ENCODE peak calls at places on chromosomes 12 and 14, in six cellular contexts. T is HT1080, F is Calu3, E is fibroblast of the conjunctiva, V is caudate nucleus, C is right cardiac atrium. S is an unnamed sample.

GRCh38 chr14:53613404-53614253 is 343.0 kb downstream of the BMP4 start:
- DNase-seq in C (no peak), V (no peak), E (no peak), F (peak), T (peak), S (no peak)

GRCh38 chr14:59482471-59483331 is 1.5 kb downstream of the L3HYPDH start:
- DNase-seq in E (peak), C (peak), V (no peak), F (peak), T (peak), S (peak)

GRCh38 chr12:107395817-107396216 is 289.8 kb upstream of the PWP1 start:
- DNase-seq in C (no peak), V (no peak), F (no peak), E (no peak), T (no peak), S (no peak)

GRCh38 chr14:52048641-52049204 is 20.1 kb downstream of the NID2 start:
- DNase-seq in E (no peak), C (peak), T (peak), V (no peak), F (no peak), S (no peak)

GRCh38 chr12:120117961-120118709 is 1.6 kb upstream of the RAB35 start:
- DNase-seq in C (no peak), V (no peak), E (no peak), F (peak), T (peak), S (no peak)

GRCh38 chr12:47244730-47245285 is 165.0 kb upstream of the AMIGO2 start:
- DNase-seq in V (no peak), C (no peak), T (no peak), E (no peak), F (no peak), S (no peak)

GRCh38 chr12:119157528-119157927 is 21.2 kb upstream of the HSPB8 start:
- DNase-seq in E (no peak), C (peak), V (no peak), F (no peak), T (no peak), S (no peak)

GRCh38 chr12:30692470-30692869 is 3.2 kb downstream of the IPO8 start:
- DNase-seq in V (no peak), E (no peak), T (no peak), C (no peak), F (no peak), S (no peak)

GRCh38 chr14:54353266-54353665 is 43.5 kb upstream of the CDKN3 start:
- DNase-seq in E (no peak), F (no peak), V (no peak), T (no peak), C (no peak), S (no peak)

GRCh38 chr12:12182926-12183325 is 83.9 kb downstream of the LRP6 start:
- DNase-seq in F (peak), E (no peak), V (no peak), T (peak), C (no peak), S (peak)

GRCh38 chr14:89372156-89372555 is 44.9 kb downstream of the FOXN3 start:
- DNase-seq in T (no peak), V (no peak), E (no peak), F (no peak), C (no peak), S (no peak)

GRCh38 chr14:75123991-75124390 is 2.9 kb downstream of the NEK9 start:
- DNase-seq in F (peak), V (no peak), T (peak), E (no peak), C (peak), S (peak)

GRCh38 chr12:64083285-64084210 is 138.5 kb downstream of the KICS2 start:
- DNase-seq in T (no peak), C (peak), F (no peak), V (no peak), E (peak), S (peak)

GRCh38 chr14:68820999-68821683 is 28.3 kb upstream of the ZFP36L1 start:
- DNase-seq in C (no peak), V (no peak), F (no peak), T (no peak), E (no peak), S (no peak)

GRCh38 chr14:71148627-71149026 is 241.4 kb downstream of the PCNX1 start:
- DNase-seq in V (no peak), T (no peak), E (no peak), F (no peak), C (no peak), S (no peak)

GRCh38 chr14:29236401-29236800 is 469.8 kb downstream of the FOXG1 start:
- DNase-seq in E (no peak), F (no peak), V (no peak), T (no peak), C (no peak), S (no peak)

GRCh38 chr14:74934476-74935339 is 11.6 kb upstream of the RPS6KL1 start:
- DNase-seq in E (no peak), F (no peak), T (no peak), V (no peak), C (peak), S (peak)

GRCh38 chr14:34059925-34060746 is 109.3 kb upstream of the EGLN3 start:
- DNase-seq in V (no peak), C (peak), E (peak), F (peak), T (peak), S (no peak)

GRCh38 chr12:102167821-102168605 is 29.6 kb downstream of the PMCH start:
- DNase-seq in T (no peak), C (no peak), E (peak), F (no peak), V (no peak), S (no peak)

GRCh38 chr14:102568115-102568614 is 24.3 kb upstream of the RCOR1 start:
- DNase-seq in F (peak), E (no peak), T (no peak), C (no peak), V (no peak), S (no peak)

GRCh38 chr12:107393043-107393725 is 292.4 kb upstream of the PWP1 start:
- DNase-seq in V (no peak), C (no peak), E (no peak), F (no peak), T (peak), S (no peak)

GRCh38 chr12:64682572-64683277 is 72.4 kb downstream of the RASSF3 start:
- DNase-seq in T (no peak), C (peak), V (no peak), E (no peak), F (no peak), S (peak)

GRCh38 chr12:93851245-93851665 is 174.1 kb downstream of the CRADD start:
- DNase-seq in C (no peak), T (no peak), F (no peak), V (no peak), E (no peak), S (no peak)

GRCh38 chr14:100386121-100386520 is 63.0 kb downstream of the SLC25A47 start:
- DNase-seq in E (no peak), C (no peak), F (no peak), T (no peak), V (no peak), S (no peak)

GRCh38 chr12:56487448-56488040 is 417 bp downstream of the GLS2 start:
- DNase-seq in T (no peak), V (no peak), E (no peak), C (peak), F (peak), S (no peak)

GRCh38 chr12:124692443-124692842 is 125.0 kb upstream of the NCOR2 start:
- DNase-seq in T (no peak), V (no peak), C (no peak), E (no peak), F (no peak), S (no peak)

GRCh38 chr14:99930420-99931274 is 134.6 kb upstream of the EVL start:
- DNase-seq in V (no peak), E (peak), F (no peak), C (no peak), T (no peak), S (no peak)

GRCh38 chr12:57299514-57300016 is 48.6 kb upstream of the STAC3 start:
- DNase-seq in F (no peak), T (no peak), V (no peak), E (no peak), C (no peak), S (no peak)

GRCh38 chr12:61397668-61398067 is 862.5 kb upstream of the USP15 start:
- DNase-seq in C (no peak), E (no peak), F (no peak), V (no peak), T (no peak), S (no peak)

GRCh38 chr12:48119834-48120195 is 651 bp downstream of the PFKM start:
- DNase-seq in T (no peak), E (no peak), F (no peak), V (no peak), C (no peak), S (no peak)

GRCh38 chr12:40271981-40272664 is 47.3 kb downstream of the LRRK2 start:
- DNase-seq in T (no peak), F (no peak), V (no peak), E (no peak), C (no peak), S (no peak)

GRCh38 chr12:31876568-31877424 is 82.4 kb upstream of the RESF1 start:
- DNase-seq in F (no peak), E (no peak), T (no peak), V (no peak), C (no peak), S (no peak)

GRCh38 chr12:12723147-12723680 is 6.0 kb downstream of the CDKN1B start:
- DNase-seq in F (no peak), E (no peak), V (no peak), T (peak), C (no peak), S (no peak)

GRCh38 chr14:54622189-54622958 is 55.4 kb downstream of the SAMD4A start:
- DNase-seq in T (no peak), V (no peak), C (no peak), E (no peak), F (no peak), S (no peak)

GRCh38 chr14:72855913-72856312 is 38.0 kb downstream of the DPF3 start:
- DNase-seq in C (no peak), V (no peak), F (no peak), T (peak), E (no peak), S (peak)

GRCh38 chr14:43116341-43116740 is 1390.7 kb downstream of the FSCB start:
- DNase-seq in C (no peak), T (peak), V (no peak), E (no peak), F (no peak), S (no peak)

GRCh38 chr14:55451398-55451797 is 11.0 kb upstream of the TBPL2 start:
- DNase-seq in V (no peak), E (no peak), C (no peak), T (peak), F (no peak), S (peak)

GRCh38 chr12:112131686-112132085 is 6.3 kb downstream of the TRAFD1 start:
- DNase-seq in C (no peak), V (no peak), F (no peak), T (no peak), E (no peak), S (no peak)

GRCh38 chr12:119989619-119990381 is 764 bp downstream of the BICDL1 start:
- DNase-seq in C (peak), F (peak), V (no peak), T (peak), E (peak), S (peak)